ENCODE peak calls at places on chromosome 11, in seven cellular contexts. K is CD8-positive, alpha-beta memory T cell; L is sigmoid colon; V is cardiac muscle cell; U is GM23248; P is psoas muscle; X is mammary epithelial cell. A is an unnamed sample.

GRCh38 chr11:100328626-100329340 is 358.3 kb upstream of the ARHGAP42 start:
- DNase-seq in U (no peak), V (no peak), P (no peak), K (no peak), X (peak), L (no peak), A (no peak)

GRCh38 chr11:78787696-78788095 is 213.0 kb upstream of the NARS2 start:
- DNase-seq in K (no peak), U (no peak), P (no peak), L (no peak), V (no peak), X (no peak), A (no peak)

GRCh38 chr11:78239781-78240180 is 51.1 kb downstream of the USP35 start:
- DNase-seq in K (no peak), V (no peak), L (no peak), P (no peak), U (no peak), X (no peak), A (no peak)

GRCh38 chr11:7487360-7487759 is 2.1 kb downstream of the OLFML1 start:
- DNase-seq in P (no peak), L (no peak), X (no peak), K (no peak), U (no peak), V (no peak), A (no peak)

GRCh38 chr11:112564228-112564955 is 303.7 kb upstream of the PLET1 start:
- DNase-seq in L (no peak), U (peak), P (no peak), V (peak), K (no peak), X (peak), A (no peak)

GRCh38 chr11:59053387-59053786 is 32.7 kb upstream of the GLYATL1B start:
- DNase-seq in V (peak), P (peak), X (peak), L (peak), K (peak), U (peak), A (peak)

GRCh38 chr11:57116654-57117053 is 65.1 kb upstream of the LRRC55 start:
- DNase-seq in K (no peak), P (no peak), V (peak), U (peak), L (no peak), X (peak), A (peak)

GRCh38 chr11:47399860-47400812 is 8.3 kb upstream of the SLC39A13 start:
- DNase-seq in L (no peak), X (no peak), P (peak), V (no peak), K (peak), U (no peak), A (peak)

GRCh38 chr11:122210378-122210995 is 94.5 kb upstream of the BLID start:
- DNase-seq in P (no peak), U (no peak), X (no peak), V (no peak), K (no peak), L (no peak), A (no peak)

GRCh38 chr11:62539238-62539925 is 7.2 kb downstream of the AHNAK start:
- DNase-seq in L (peak), V (peak), U (peak), P (peak), K (no peak), X (peak), A (no peak)

GRCh38 chr11:61162092-61162935 is 1.1 kb upstream of the VPS37C start:
- DNase-seq in K (no peak), V (peak), X (peak), U (peak), L (peak), P (no peak), A (no peak)

GRCh38 chr11:20353829-20354434 is 9.6 kb upstream of the HTATIP2 start:
- DNase-seq in K (no peak), U (peak), X (peak), V (peak), L (no peak), P (no peak), A (peak)

GRCh38 chr11:15764948-15765347 is 591.4 kb downstream of the SOX6 start:
- DNase-seq in P (no peak), U (no peak), X (peak), V (no peak), L (no peak), K (no peak), A (no peak)

GRCh38 chr11:68379216-68379615 is 66.8 kb downstream of the LRP5 start:
- DNase-seq in L (no peak), X (no peak), V (peak), K (no peak), U (no peak), P (no peak), A (no peak)

GRCh38 chr11:27839226-27839913 is 139.1 kb upstream of the BDNF start:
- DNase-seq in L (no peak), K (no peak), X (no peak), U (peak), V (peak), P (no peak), A (peak)

GRCh38 chr11:75642402-75643113 is 26.3 kb downstream of the MAP6 start:
- DNase-seq in V (no peak), X (no peak), K (no peak), P (no peak), L (no peak), U (no peak), A (no peak)

GRCh38 chr11:110525883-110526282 is 96.1 kb downstream of the FDX1 start:
- DNase-seq in K (no peak), V (peak), X (peak), P (peak), L (no peak), U (peak), A (peak)

GRCh38 chr11:61493832-61494231 is 14.7 kb upstream of the LRRC10B start:
- DNase-seq in K (no peak), U (no peak), V (no peak), L (no peak), P (no peak), X (no peak), A (no peak)

GRCh38 chr11:126766425-126766824 is 234.1 kb downstream of the KIRREL3 start:
- DNase-seq in P (no peak), U (no peak), X (no peak), L (no peak), K (no peak), V (no peak), A (no peak)

GRCh38 chr11:26950260-26950719 is 43.6 kb upstream of the FIBIN start:
- DNase-seq in L (no peak), X (peak), U (peak), V (peak), P (peak), K (no peak), A (no peak)

GRCh38 chr11:78350646-78351165 is 66.9 kb downstream of the GAB2 start:
- DNase-seq in U (peak), V (peak), X (no peak), K (no peak), P (no peak), L (peak), A (no peak)

GRCh38 chr11:18927550-18928322 is 11.5 kb downstream of the MRGPRX1 start:
- DNase-seq in P (no peak), K (no peak), L (no peak), V (no peak), U (no peak), X (peak), A (no peak)
- H3K4me3 ChIP-seq in P (no peak), K (no peak), L (no peak), V (no peak), U (no peak), X (no peak), A (no peak)

GRCh38 chr11:116929393-116930090 is 92.1 kb upstream of the APOA1 start:
- DNase-seq in P (no peak), L (no peak), U (peak), X (no peak), V (peak), K (no peak), A (no peak)

GRCh38 chr11:116930177-116930576 is 92.8 kb upstream of the APOA1 start:
- DNase-seq in L (no peak), P (no peak), V (peak), U (peak), X (peak), K (peak), A (peak)

GRCh38 chr11:116932182-116932581 is 94.8 kb upstream of the APOA1 start:
- DNase-seq in V (no peak), K (no peak), L (no peak), X (no peak), U (no peak), P (no peak), A (no peak)

GRCh38 chr11:116930586-116930985 is 93.2 kb upstream of the APOA1 start:
- DNase-seq in V (no peak), L (no peak), X (no peak), K (no peak), U (no peak), P (no peak), A (peak)

DNA sequence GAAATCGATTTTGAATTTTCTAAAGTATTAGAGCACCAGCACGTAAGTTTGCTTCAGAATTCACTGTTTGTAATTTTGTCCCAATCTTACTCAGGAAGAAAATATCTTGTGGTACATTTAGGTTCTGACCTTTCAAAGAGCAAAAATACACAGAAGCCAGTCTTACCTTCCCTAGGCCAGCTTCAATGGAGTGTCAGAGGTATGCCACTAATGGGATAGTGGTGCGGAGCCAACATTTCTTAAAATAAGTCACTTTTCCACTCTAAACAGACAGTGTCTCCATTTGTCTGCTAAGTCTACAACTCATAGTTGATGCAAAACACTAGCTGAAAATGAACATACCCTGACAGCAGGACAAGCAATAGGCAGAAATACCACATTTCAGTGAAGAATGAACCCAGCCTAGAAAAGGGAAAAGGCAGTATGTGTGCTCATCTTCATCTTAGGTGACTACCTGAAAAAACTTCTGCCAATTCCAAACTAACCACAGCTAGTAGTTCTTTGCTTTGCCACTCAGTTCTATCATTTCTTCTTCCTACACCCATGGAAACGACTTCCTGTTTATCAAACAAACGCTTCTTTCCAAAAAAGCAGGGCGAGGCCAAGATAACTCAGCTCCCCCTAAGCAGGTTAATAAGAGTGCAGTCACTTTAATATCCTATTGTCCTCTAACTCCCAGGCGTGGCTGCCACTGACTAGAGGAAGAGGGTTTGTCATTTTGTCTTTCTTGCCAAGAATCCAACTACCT is 94.0 kb upstream of the APOA1 start:
- DNase-seq in U (peak), K (peak), P (no peak), V (peak), X (peak), L (no peak), A (peak)
- H3K4me3 ChIP-seq in U (no peak), K (peak), P (no peak), V (no peak), X (no peak), L (no peak), A (no peak)

DNA sequence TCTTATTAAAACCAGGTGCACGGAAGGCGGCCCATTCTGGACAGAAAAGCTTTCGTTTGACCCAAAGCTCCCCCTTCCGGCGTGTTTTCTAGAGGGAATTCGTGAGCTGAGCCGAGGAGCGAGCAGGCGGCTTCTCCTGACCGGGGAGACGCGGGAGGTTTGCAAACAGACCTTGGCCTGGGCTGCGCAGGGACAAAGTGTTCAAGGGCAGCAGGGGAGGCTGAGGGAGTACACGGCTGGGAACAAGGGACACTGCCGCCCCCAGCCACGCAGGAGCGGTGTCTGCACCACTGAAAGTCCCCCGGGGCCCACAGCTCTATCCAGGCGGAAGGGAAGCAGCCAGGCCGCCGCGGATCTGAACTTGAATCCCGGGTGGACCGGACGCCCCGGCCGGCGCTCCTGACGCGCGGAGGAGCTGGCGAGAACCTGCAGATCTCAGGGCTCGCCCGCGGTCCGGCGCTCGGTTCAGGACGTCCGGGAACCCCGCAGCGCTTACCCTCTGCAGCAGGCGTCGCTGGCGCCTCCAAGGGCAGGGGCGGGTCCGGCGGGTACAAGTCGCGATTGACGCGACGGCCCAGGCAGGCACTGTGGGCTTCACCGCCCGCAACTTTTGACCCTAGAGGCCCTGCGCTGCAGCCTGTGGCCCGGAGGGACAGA is 101.9 kb downstream of the WT1 start:
- DNase-seq in X (peak), K (no peak), L (peak), U (peak), P (peak), V (peak), A (no peak)
- H3K4me3 ChIP-seq in X (peak), K (no peak), L (peak), U (peak), P (peak), V (no peak), A (no peak)

DNA sequence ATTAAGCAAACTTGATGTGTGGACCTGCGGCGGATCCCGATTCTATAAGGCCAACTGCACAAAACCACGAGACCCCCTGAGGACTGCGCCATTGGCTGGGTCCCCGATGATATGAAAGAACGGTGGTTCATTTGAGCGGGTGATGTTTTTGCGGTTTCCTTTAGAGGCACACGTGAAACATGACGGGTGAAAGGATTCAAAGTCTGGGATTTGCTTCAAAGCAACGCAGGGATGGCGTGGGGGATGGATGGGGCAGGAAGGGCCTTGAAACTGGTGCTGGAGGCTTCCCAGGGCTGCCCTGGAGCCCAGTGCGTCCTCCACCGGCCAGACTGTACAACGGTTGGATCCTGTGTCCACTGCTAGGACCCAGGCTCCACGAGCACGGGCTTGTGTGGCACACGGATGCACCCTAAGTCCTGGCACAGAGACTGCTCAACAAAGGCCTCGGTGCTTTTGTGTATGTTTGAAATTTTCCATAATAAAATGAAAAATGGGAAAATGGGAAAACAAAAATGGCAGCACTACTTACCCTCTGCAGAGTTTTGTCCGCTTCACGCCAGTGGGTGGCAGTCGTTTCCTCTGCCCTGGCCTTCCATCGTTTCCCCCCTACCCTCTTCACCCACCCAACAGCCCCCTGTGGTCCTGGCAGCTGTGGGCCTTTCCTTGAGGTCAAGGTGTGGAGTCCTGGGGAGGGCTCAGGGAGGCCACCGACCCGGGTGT is 3.6 kb downstream of the ASCL2 start:
- DNase-seq in U (no peak), K (no peak), P (peak), L (no peak), X (no peak), V (no peak), A (peak)
- H3K4me3 ChIP-seq in U (no peak), K (no peak), P (no peak), L (no peak), X (no peak), V (no peak), A (no peak)

DNA sequence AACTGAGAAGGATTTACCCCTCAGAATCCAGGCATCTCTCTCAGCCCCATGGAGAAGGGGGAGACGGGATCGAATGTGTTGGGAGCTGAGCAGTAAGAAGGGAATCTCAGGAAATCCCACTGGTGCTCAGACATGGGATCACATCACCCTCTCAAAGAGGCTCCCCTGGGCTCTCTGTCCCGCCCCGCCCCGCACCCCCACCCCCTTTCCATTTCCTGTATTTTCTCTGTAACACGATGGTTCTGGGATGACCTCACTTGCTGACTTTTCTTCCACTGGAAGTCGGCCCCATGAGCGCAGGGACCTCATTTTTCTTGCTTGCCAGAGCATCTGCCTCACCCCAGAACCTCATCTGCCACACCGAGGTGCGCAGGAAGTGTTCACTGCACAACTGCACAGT is 100.1 kb downstream of the RPS6KA4 start:
- DNase-seq in P (no peak), X (no peak), U (peak), L (peak), V (no peak), K (no peak), A (no peak)
- H3K4me3 ChIP-seq in P (no peak), X (no peak), U (no peak), L (no peak), V (no peak), K (no peak), A (no peak)

GRCh38 chr11:130425156-130425555 is 3.3 kb downstream of the ADAMTS8 start:
- DNase-seq in K (no peak), U (no peak), X (no peak), L (no peak), P (no peak), V (no peak), A (no peak)

GRCh38 chr11:130424613-130425140 is 3.7 kb downstream of the ADAMTS8 start:
- DNase-seq in X (no peak), P (peak), V (no peak), L (no peak), K (no peak), U (no peak), A (no peak)

GRCh38 chr11:130427581-130428211 is 713 bp downstream of the ADAMTS8 start:
- DNase-seq in V (no peak), P (peak), U (peak), X (no peak), L (peak), K (no peak), A (no peak)

GRCh38 chr11:130427049-130427388 is 1.4 kb downstream of the ADAMTS8 start:
- DNase-seq in P (no peak), K (no peak), L (no peak), X (no peak), V (no peak), U (no peak), A (no peak)

DNA sequence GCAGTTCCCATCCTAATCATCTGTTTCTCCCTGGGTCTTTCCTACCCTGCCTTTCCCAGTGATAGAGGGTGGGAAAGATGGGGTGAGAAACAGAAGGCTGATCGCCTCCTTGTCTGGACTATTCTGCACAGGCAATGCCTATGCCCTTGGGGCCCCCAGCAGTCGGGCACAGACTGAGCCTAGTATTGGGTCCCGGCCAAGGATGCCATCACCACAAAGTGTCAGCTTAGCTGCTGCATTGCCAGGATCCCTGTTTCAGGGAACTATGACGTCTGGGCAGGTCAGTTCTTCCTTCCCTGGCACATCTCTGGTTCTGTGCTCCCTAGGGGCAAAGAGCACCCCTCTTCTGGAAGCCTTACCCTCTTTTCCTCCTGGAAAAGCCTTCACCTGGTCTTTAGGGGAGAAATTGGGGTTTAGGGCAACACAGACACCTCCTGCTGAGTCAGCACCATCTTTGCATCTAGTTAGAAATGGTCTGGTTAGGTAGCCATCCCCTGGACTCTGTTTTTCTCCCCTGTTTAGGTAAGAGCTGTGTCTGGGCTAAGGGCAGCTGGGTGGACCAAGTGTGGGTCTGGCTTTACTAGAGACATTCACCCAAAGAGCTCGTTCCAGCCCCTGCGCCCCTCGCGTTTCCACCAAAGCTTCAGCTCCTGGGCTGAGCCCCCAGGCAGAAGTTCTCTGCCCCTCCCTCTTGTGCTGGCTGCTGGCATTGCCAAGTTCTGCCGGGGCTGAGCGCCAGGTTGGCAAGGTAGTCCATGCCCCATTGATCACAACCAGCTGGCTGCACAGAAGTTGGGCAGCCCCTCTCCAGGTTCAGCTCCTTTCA is 2.0 kb downstream of the ADAMTS8 start:
- DNase-seq in X (no peak), V (no peak), K (no peak), U (no peak), P (no peak), L (peak), A (no peak)
- H3K4me3 ChIP-seq in X (no peak), V (no peak), K (no peak), U (no peak), P (peak), L (peak), A (no peak)

GRCh38 chr11:115963170-115963569 is 459.0 kb upstream of the CADM1 start:
- DNase-seq in U (no peak), L (no peak), V (peak), X (no peak), P (no peak), K (no peak), A (no peak)
- H3K4me3 ChIP-seq in U (no peak), L (no peak), V (no peak), X (no peak), P (no peak), K (no peak), A (no peak)

A was measured in Jurkat, Clone E6-1.